ENCODE peak calls at places on chromosome 10, in six cellular contexts. D is stimulated activated naive CD8-positive, alpha-beta T cell treated with anti-CD3 and anti-CD28 coated beads, Interleukin-15, amount 100 ng/mL, for 72 hours; T is H54; X is A549; H is activated naive CD4-positive, alpha-beta T cell; K is HCT116. I is an unnamed sample.

GRCh38 chr10:123507298-123507697 is 158.9 kb upstream of the GPR26 start:
- DNase-seq in D (no peak), T (no peak), X (no peak), H (no peak), K (no peak), I (no peak)

GRCh38 chr10:127470911-127471310 is 78.2 kb upstream of the NPS start:
- DNase-seq in D (no peak), T (no peak), X (no peak), H (no peak), K (no peak), I (no peak)

GRCh38 chr10:100738055-100738827 is 7.1 kb upstream of the PAX2 start:
- DNase-seq in D (no peak), T (no peak), X (no peak), H (no peak), K (no peak), I (no peak)

GRCh38 chr10:48926764-48927163 is 12.9 kb downstream of the LRRC18 start:
- DNase-seq in D (no peak), T (no peak), X (no peak), H (no peak), K (no peak), I (no peak)

GRCh38 chr10:13820119-13820518 is 233.4 kb downstream of the PRPF18 start:
- DNase-seq in D (peak), T (no peak), X (no peak), H (no peak), K (no peak), I (peak)

GRCh38 chr10:34161948-34162347 is 653.1 kb downstream of the PARD3 start:
- DNase-seq in D (no peak), T (no peak), X (no peak), H (no peak), K (no peak), I (no peak)

GRCh38 chr10:35352508-35352907 is 16.2 kb downstream of the CCNY start:
- DNase-seq in D (peak), T (no peak), X (no peak), H (no peak), K (no peak), I (no peak)

GRCh38 chr10:102869290-102870198 is at the start of gene AS3MT:
- DNase-seq in D (peak), T (no peak), X (peak), H (no peak), K (no peak), I (peak)

GRCh38 chr10:110499796-110500514 is 2.2 kb downstream of the DUSP5 start:
- DNase-seq in D (no peak), T (no peak), X (no peak), H (no peak), K (no peak), I (no peak)

GRCh38 chr10:79292789-79293746 is 54.2 kb upstream of the PPIF start:
- DNase-seq in D (peak), T (peak), X (peak), H (no peak), K (no peak), I (peak)

GRCh38 chr10:29037348-29038113 is 251.3 kb upstream of the LYZL1 start:
- DNase-seq in D (no peak), T (no peak), X (no peak), H (no peak), K (no peak), I (no peak)

GRCh38 chr10:90286941-90287340 is 570.9 kb downstream of the HTR7 start:
- DNase-seq in D (no peak), T (no peak), X (no peak), H (no peak), K (no peak), I (no peak)

GRCh38 chr10:17235136-17235535 is 7.1 kb downstream of the VIM start:
- DNase-seq in D (no peak), T (no peak), X (no peak), H (no peak), K (no peak), I (no peak)

GRCh38 chr10:50846753-50847152 is 38.7 kb downstream of the A1CF start:
- DNase-seq in D (no peak), T (peak), X (no peak), H (no peak), K (peak), I (no peak)